ENCODE peak calls at places on chromosomes 5 and 9, in ten cellular contexts. Q, U, J, D, T, M, K, C, P and A are unnamed samples.

GRCh38 chr9:128006360-128007024 is 25.7 kb upstream of the EEIG1 start:
- DNase-seq in M (no peak), J (peak; percentile 40), K (no peak), U (no peak), D (no peak), C (no peak), T (no peak), P (no peak), Q (no peak), A (peak; percentile 58)

GRCh38 chr9:77751341-77752091 is 103.4 kb upstream of the GNA14 start:
- DNase-seq in K (peak; percentile 66), C (no peak), P (peak; percentile 49), J (peak; percentile 78), Q (peak; percentile 40), U (peak; percentile 20), T (no peak), D (no peak), M (peak; percentile 35), A (no peak)

GRCh38 chr5:78899922-78900362 is 85.2 kb downstream of the ARSB start:
- DNase-seq in C (no peak), M (peak; percentile 12), J (peak; percentile 68), T (no peak), P (peak; percentile 51), K (no peak), Q (peak; percentile 35), U (no peak), D (no peak), A (peak; percentile 28)

GRCh38 chr5:116663081-116663480 is 88.5 kb upstream of the SEMA6A start:
- DNase-seq in C (no peak), P (no peak), U (no peak), M (no peak), K (no peak), Q (no peak), T (no peak), J (no peak), D (no peak), A (no peak)

GRCh38 chr9:26261503-26262330 is 583.5 kb upstream of the TUSC1 start:
- DNase-seq in D (no peak), C (no peak), J (peak; percentile 53), U (no peak), P (no peak), M (no peak), Q (no peak), K (peak; percentile 91), T (no peak), A (peak; percentile 79)

GRCh38 chr5:132050136-132050535 is 10.3 kb upstream of the IL3 start:
- DNase-seq in Q (peak; percentile 63), P (no peak), T (no peak), K (no peak), U (no peak), C (no peak), M (no peak), D (peak; percentile 76), J (no peak), A (no peak)

GRCh38 chr5:73312146-73312871 is 136.3 kb downstream of the FOXD1 start:
- DNase-seq in T (no peak), U (no peak), P (no peak), J (peak; percentile 78), Q (peak; percentile 28), M (no peak), D (no peak), C (no peak), K (no peak), A (no peak)

GRCh38 chr5:151157426-151158286 is at the start of gene ANXA6:
- DNase-seq in Q (peak; percentile 77), D (peak; percentile 97), T (peak; percentile 92), K (peak; percentile 36), C (peak; percentile 44), J (peak; percentile 74), P (peak; percentile 64), U (no peak), M (peak; percentile 92), A (peak; percentile 45)

GRCh38 chr9:137482094-137482781 is 23.1 kb upstream of the NSMF start:
- DNase-seq in U (no peak), J (peak; percentile 88), D (peak; percentile 74), P (no peak), C (no peak), Q (peak; percentile 21), T (peak; percentile 24), M (peak; percentile 89), K (no peak), A (peak; percentile 71)

GRCh38 chr5:129973716-129974426 is 69.6 kb downstream of the CHSY3 start:
- DNase-seq in T (no peak), Q (no peak), P (no peak), M (no peak), J (peak; percentile 81), D (no peak), U (no peak), K (peak; percentile 35), C (no peak), A (peak; percentile 50)

GRCh38 chr9:13992136-13992798 is 321.7 kb downstream of the NFIB start:
- DNase-seq in C (no peak), Q (no peak), T (no peak), D (no peak), U (no peak), J (peak; percentile 37), P (peak; percentile 76), K (no peak), M (no peak), A (no peak)

GRCh38 chr5:161446655-161447054 is 99.9 kb downstream of the GABRB2 start:
- DNase-seq in M (no peak), K (no peak), C (no peak), P (no peak), T (no peak), J (no peak), U (no peak), Q (no peak), D (no peak), A (no peak)

GRCh38 chr5:74552101-74552500 is 88.4 kb downstream of the ENC1 start:
- DNase-seq in M (no peak), P (no peak), K (no peak), T (no peak), J (no peak), C (no peak), U (no peak), Q (no peak), D (no peak), A (no peak)

GRCh38 chr9:131233556-131233955 is 42.8 kb downstream of the FAM78A start:
- DNase-seq in C (no peak), D (no peak), Q (no peak), P (no peak), M (no peak), K (no peak), T (no peak), U (no peak), J (no peak), A (no peak)

GRCh38 chr9:95055337-95055850 is 262.1 kb downstream of the FANCC start:
- DNase-seq in C (no peak), J (peak; percentile 54), T (no peak), D (no peak), P (no peak), M (no peak), Q (no peak), U (no peak), K (no peak), A (no peak)

GRCh38 chr5:78886650-78887230 is 98.4 kb downstream of the ARSB start:
- DNase-seq in D (no peak), M (no peak), K (no peak), T (no peak), Q (no peak), C (no peak), U (no peak), J (no peak), P (no peak), A (no peak)

GRCh38 chr5:55171471-55171870 is 1.5 kb downstream of the CDC20B start:
- DNase-seq in C (no peak), U (no peak), Q (no peak), M (no peak), T (no peak), P (no peak), K (no peak), D (no peak), J (no peak), A (no peak)

GRCh38 chr9:14031015-14031414 is 282.9 kb downstream of the NFIB start:
- DNase-seq in P (no peak), C (no peak), M (no peak), K (no peak), D (no peak), T (peak; percentile 18), Q (no peak), U (no peak), J (peak; percentile 69), A (peak; percentile 38)

GRCh38 chr9:89779416-89779815 is 174.6 kb downstream of the GADD45G start:
- DNase-seq in P (no peak), M (no peak), J (no peak), K (no peak), C (no peak), Q (no peak), U (no peak), D (no peak), T (no peak), A (no peak)